ENCODE peak calls at places on chromosomes 12 and 14, in six cellular contexts. T is H1, S is stomach, Y is suprapubic skin, Q is endothelial cell of umbilical vein, P is breast epithelium. U is an unnamed sample.

GRCh38 chr14:95741051-95741490 is 27.1 kb upstream of the TCL1A start:
- DNase-seq in Q (no peak), Y (no peak), P (peak), S (no peak), T (no peak), U (no peak)

GRCh38 chr14:33455998-33456397 is 494.9 kb downstream of the EGLN3 start:
- DNase-seq in Q (no peak), S (no peak), Y (no peak), P (no peak), T (no peak), U (no peak)

GRCh38 chr12:9237286-9237685 is 29.1 kb upstream of the PZP start:
- DNase-seq in P (no peak), S (no peak), Q (no peak), Y (no peak), T (no peak), U (no peak)

GRCh38 chr12:6494968-6495367 is 1.1 kb downstream of the NCAPD2 start:
- DNase-seq in S (no peak), P (no peak), Y (no peak), T (no peak), Q (no peak), U (no peak)

GRCh38 chr14:75794615-75795038 is 133.6 kb downstream of the TTLL5 start:
- DNase-seq in S (no peak), P (no peak), Y (no peak), Q (peak), T (no peak), U (no peak)

GRCh38 chr12:116087962-116088361 is 189.5 kb downstream of the MED13L start:
- DNase-seq in Q (no peak), S (no peak), P (no peak), Y (no peak), T (no peak), U (no peak)

GRCh38 chr12:6471992-6472366 is 1.5 kb upstream of the VAMP1 start:
- DNase-seq in S (no peak), T (no peak), Y (no peak), Q (no peak), P (no peak), U (no peak)

GRCh38 chr12:99529966-99530365 is 117.6 kb upstream of the GARIN6 start:
- DNase-seq in Q (no peak), T (no peak), Y (no peak), P (no peak), S (no peak), U (no peak)

GRCh38 chr14:77126461-77126990 is 15.1 kb downstream of the ZDHHC22 start:
- DNase-seq in S (no peak), P (no peak), Q (no peak), T (no peak), Y (no peak), U (no peak)

GRCh38 chr12:14810953-14811483 is 3.0 kb downstream of the SMCO3 start:
- DNase-seq in S (no peak), Y (no peak), Q (peak), P (no peak), T (no peak), U (no peak)

GRCh38 chr12:107645630-107646333 is 39.8 kb upstream of the PWP1 start:
- DNase-seq in S (no peak), T (peak), P (no peak), Q (peak), Y (no peak), U (no peak)

GRCh38 chr12:111446044-111446581 is 40.4 kb downstream of the SH2B3 start:
- DNase-seq in Y (no peak), Q (peak), P (no peak), S (peak), T (peak), U (no peak)

GRCh38 chr14:84797326-84797725 is 732.6 kb upstream of the FLRT2 start:
- DNase-seq in S (no peak), T (no peak), Q (no peak), Y (no peak), P (no peak), U (no peak)

GRCh38 chr14:70704960-70705359 is 63.2 kb downstream of the TTC9 start:
- DNase-seq in Q (no peak), S (no peak), T (no peak), P (no peak), Y (no peak), U (no peak)

GRCh38 chr12:101850199-101850598 is 19.4 kb upstream of the GNPTAB start:
- DNase-seq in T (no peak), S (no peak), Q (no peak), Y (no peak), P (no peak), U (no peak)

GRCh38 chr14:93044601-93045000 is 71.1 kb downstream of the ITPK1 start:
- DNase-seq in S (no peak), Y (no peak), T (no peak), P (no peak), Q (no peak), U (peak)

GRCh38 chr12:51033048-51033447 is 6.9 kb upstream of the SLC11A2 start:
- DNase-seq in Y (no peak), P (no peak), Q (no peak), T (no peak), S (no peak), U (no peak)

GRCh38 chr12:41034686-41035085 is 153.4 kb upstream of the PDZRN4 start:
- DNase-seq in S (no peak), P (no peak), Y (no peak), T (no peak), Q (no peak), U (no peak)

GRCh38 chr12:116247377-116247776 is 30.1 kb downstream of the MED13L start:
- DNase-seq in S (no peak), T (no peak), Y (no peak), P (no peak), Q (no peak), U (no peak)

GRCh38 chr12:124311292-124312109 is 16.6 kb downstream of the RFLNA start:
- DNase-seq in P (no peak), Y (no peak), T (no peak), Q (no peak), S (peak), U (no peak)

GRCh38 chr12:132926417-132926833 is 29.7 kb downstream of the ZNF605 start:
- DNase-seq in P (no peak), T (peak), Y (no peak), Q (no peak), S (no peak), U (no peak)

GRCh38 chr12:27550653-27550975 is 26.6 kb downstream of the PPFIBP1 start:
- DNase-seq in P (no peak), Q (no peak), Y (no peak), T (no peak), S (no peak), U (no peak)

GRCh38 chr12:28770329-28770728 is 378.7 kb upstream of the FAR2 start:
- DNase-seq in Y (no peak), P (no peak), S (peak), Q (peak), T (no peak), U (no peak)

GRCh38 chr12:47987411-47988072 is 16.7 kb downstream of the COL2A1 start:
- DNase-seq in Y (peak), S (no peak), Q (no peak), T (no peak), P (no peak), U (peak)

GRCh38 chr12:124159655-124160054 is 135.2 kb upstream of the RFLNA start:
- DNase-seq in S (no peak), P (peak), Y (no peak), T (no peak), Q (no peak), U (no peak)

GRCh38 chr12:94643585-94643984 is 6.8 kb downstream of the TMCC3 start:
- DNase-seq in Q (no peak), Y (no peak), P (no peak), T (no peak), S (no peak), U (no peak)

GRCh38 chr14:54438703-54439102 is 2.5 kb downstream of the CNIH1 start:
- DNase-seq in S (no peak), P (no peak), Q (no peak), Y (no peak), T (no peak), U (no peak)

GRCh38 chr12:31238764-31239387 is 87.1 kb downstream of the SINHCAF start:
- DNase-seq in Q (peak), T (peak), S (peak), Y (no peak), P (peak), U (no peak)

GRCh38 chr12:31887109-31887811 is 72.0 kb upstream of the RESF1 start:
- DNase-seq in S (no peak), T (no peak), Q (no peak), P (no peak), Y (no peak), U (no peak)

GRCh38 chr12:62629413-62629812 is 162.8 kb downstream of the MON2 start:
- DNase-seq in T (no peak), Y (no peak), Q (no peak), S (no peak), P (no peak), U (no peak)

GRCh38 chr12:85923767-85924331 is 49.8 kb downstream of the NTS start:
- DNase-seq in S (no peak), Q (peak), P (no peak), T (no peak), Y (no peak), U (no peak)

GRCh38 chr12:39074063-39074462 is 168.7 kb upstream of the CPNE8 start:
- DNase-seq in S (no peak), P (no peak), T (no peak), Q (no peak), Y (no peak), U (no peak)

GRCh38 chr12:104718581-104718980 is 239.5 kb downstream of the SLC41A2 start:
- DNase-seq in Q (no peak), Y (no peak), S (no peak), T (no peak), P (no peak), U (no peak)

GRCh38 chr14:71555654-71556559 is 376.3 kb upstream of the RGS6 start:
- DNase-seq in T (no peak), P (no peak), Y (no peak), Q (peak), S (no peak), U (no peak)

GRCh38 chr12:90959538-90960139 is 4.7 kb upstream of the CCER1 start:
- DNase-seq in S (no peak), T (no peak), P (no peak), Y (no peak), Q (peak), U (no peak)

GRCh38 chr12:10406725-10407124 is 2.8 kb downstream of the KLRC4 start:
- DNase-seq in Y (peak), T (no peak), Q (no peak), P (no peak), S (no peak), U (no peak)

GRCh38 chr14:71166434-71166833 is 259.2 kb downstream of the PCNX1 start:
- DNase-seq in Q (peak), P (peak), Y (no peak), S (no peak), T (no peak), U (no peak)

GRCh38 chr14:103091041-103091882 is 3.3 kb upstream of the EXOC3L4 start:
- DNase-seq in S (peak), P (no peak), Y (no peak), Q (no peak), T (peak), U (peak)
- TF ChIP-seq CTCF in S (peak), P (no peak), Y (peak), Q (peak), T (no peak), U (peak)

GRCh38 chr12:121797937-121798801 is 4.7 kb upstream of the RHOF start:
- DNase-seq in Y (peak), T (no peak), Q (peak), S (peak), P (no peak), U (peak)

GRCh38 chr12:121798807-121799174 is 5.0 kb upstream of the SETD1B start:
- DNase-seq in Q (no peak), Y (no peak), S (no peak), P (no peak), T (no peak), U (no peak)

GRCh38 chr12:121795029-121795977 is 1.8 kb upstream of the RHOF start:
- DNase-seq in Q (peak), Y (peak), T (peak), P (peak), S (peak), U (peak)

GRCh38 chr12:121799175-121799841 is 4.5 kb upstream of the SETD1B start:
- DNase-seq in Y (peak), T (no peak), S (peak), P (peak), Q (peak), U (peak)

DNA sequence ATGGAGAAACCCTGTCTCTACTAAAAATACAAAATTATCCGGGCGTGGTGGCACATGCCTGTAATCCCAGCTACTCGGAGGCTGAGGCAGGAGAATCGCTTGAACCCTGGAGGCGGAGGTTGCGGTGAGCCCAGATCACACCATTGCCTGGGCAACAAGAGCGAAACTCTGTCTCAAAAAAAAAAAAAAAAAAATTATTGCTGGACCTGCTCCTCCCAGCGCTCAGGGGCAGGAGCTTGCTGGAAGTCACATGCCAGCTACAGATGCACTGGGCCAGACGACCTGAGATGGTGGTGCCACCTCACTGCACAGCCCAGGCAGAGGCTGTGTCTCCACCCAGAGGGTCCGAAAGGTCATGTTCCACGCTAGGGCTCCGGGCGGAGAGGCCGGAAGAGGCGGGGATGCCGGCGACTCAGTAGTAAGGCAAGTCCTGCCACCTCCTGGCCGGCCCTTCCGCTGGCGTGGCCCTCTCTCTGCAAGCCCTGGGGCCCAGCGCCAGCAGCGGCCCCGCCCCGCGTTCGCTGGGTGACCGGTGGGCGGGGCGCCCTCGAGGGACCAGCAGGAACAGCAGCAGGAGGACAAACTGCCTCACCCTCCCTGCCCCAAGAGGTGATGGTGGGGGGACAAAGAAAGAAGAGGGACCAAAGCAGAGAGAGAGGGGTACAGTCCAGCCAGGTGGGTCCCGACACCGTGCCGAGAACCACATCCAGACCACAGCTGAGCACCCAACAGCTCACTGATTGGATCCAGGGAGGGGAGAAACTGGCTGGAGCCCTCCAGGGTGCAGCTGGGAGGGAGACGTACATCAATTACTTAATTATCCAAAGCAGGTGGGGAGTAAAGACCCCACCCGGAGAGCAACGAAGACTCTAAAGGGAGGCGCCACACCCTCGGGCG is 3.6 kb upstream of the RHOF start:
- DNase-seq in Y (peak), S (peak), Q (peak), T (peak), P (peak), U (peak)
- TF ChIP-seq POLR2AphosphoS5 in Y (peak), S (peak), Q (peak), T (no peak), P (peak), U (peak)

GRCh38 chr12:2488131-2488530 is 306.6 kb upstream of the FKBP4 start:
- DNase-seq in Y (no peak), Q (no peak), T (no peak), P (no peak), S (no peak), U (no peak)
- TF ChIP-seq CTCF in Y (no peak), Q (no peak), T (no peak), P (no peak), S (no peak), U (no peak)

DNA sequence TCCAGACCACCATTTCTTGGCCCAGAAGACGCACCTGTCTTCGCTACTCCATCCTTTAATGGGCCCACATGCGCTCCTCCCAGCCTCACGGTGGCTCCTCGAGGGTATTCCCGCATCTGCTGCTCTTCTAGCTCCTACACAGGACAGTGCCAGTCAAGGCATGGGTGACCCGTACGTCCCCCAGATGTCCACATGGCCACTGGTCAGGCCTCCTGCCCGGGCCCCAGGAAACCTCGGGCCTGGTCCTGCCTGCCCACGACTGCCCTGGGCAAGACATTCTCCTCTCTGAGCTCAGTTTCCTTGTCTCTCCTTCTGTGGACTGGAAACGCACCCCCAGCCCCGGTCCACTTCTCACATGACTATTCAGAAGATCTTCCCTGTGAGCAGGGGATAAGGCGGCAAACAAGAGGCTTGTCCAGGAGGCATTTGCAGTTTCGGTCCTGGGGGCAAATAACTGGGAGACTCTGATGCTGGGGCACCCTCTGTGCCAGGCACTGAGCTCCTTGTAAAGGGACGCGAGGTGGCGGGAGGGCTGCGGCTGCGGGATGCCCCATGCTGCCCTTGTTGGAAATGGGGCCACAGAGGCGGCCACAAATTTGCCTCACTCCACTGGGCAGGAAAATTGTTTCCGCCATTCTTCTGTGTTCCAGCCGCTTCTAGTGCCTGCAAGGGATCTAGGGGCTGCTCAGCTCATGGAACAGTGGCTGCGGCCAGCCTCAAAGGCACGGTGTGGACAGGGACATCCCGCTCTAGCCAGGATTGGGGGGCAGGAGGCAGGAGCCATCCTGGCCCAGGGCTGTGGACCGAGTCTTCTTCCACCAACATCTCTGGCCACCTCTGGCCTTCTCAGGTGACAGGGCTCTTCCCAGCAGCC is 6.8 kb upstream of the BEGAIN start:
- DNase-seq in T (no peak), Q (no peak), P (no peak), S (no peak), Y (peak), U (peak)
- TF ChIP-seq POLR2AphosphoS5 in T (no peak), Q (no peak), P (no peak), S (no peak), Y (no peak), U (no peak)

DNA sequence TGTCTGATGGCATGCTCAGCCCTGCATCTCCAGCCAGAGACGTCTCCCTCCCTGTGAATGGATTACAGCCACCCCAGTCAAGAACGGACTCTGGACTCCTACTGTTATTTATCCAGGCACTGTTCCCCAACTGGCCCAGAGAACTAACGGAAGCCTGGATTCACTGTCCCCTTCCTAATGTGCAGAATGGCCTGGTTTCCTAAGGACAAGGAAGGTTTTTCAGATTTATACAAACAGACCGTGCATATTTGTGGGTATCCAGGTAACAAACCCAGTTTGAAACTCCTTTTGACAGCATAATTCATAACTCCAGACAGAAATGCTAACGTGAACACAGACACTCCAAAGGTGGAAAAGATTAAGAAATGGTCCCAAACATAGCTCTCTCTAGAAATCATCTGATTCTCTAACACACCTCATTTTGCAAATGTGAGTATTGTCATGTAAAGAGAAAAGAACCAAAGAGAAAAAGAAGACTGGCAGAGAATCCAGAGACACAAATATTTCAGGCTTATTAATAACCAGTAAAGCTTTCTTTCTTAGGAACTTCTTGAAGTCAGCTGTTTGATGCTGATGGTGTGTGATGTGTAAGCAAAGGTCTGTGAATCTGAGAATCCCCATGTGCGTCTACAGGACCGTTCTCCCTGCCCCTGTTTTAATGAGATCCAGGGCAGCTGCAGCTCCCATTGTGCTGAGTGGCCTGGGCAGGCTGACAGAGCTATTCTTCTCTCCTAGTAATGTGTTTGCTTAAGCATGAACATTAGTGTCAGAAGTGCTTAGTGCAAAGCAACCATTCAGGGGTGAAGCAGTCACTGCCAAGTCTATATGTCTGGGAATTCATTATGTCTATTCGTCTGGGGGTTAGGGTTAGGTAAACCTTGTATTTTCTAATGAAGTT is 86.8 kb upstream of the HIF1A start:
- DNase-seq in S (no peak), P (no peak), Q (peak), Y (no peak), T (no peak), U (no peak)
- TF ChIP-seq CTCF in S (no peak), P (no peak), Q (no peak), Y (no peak), T (no peak), U (no peak)

DNA sequence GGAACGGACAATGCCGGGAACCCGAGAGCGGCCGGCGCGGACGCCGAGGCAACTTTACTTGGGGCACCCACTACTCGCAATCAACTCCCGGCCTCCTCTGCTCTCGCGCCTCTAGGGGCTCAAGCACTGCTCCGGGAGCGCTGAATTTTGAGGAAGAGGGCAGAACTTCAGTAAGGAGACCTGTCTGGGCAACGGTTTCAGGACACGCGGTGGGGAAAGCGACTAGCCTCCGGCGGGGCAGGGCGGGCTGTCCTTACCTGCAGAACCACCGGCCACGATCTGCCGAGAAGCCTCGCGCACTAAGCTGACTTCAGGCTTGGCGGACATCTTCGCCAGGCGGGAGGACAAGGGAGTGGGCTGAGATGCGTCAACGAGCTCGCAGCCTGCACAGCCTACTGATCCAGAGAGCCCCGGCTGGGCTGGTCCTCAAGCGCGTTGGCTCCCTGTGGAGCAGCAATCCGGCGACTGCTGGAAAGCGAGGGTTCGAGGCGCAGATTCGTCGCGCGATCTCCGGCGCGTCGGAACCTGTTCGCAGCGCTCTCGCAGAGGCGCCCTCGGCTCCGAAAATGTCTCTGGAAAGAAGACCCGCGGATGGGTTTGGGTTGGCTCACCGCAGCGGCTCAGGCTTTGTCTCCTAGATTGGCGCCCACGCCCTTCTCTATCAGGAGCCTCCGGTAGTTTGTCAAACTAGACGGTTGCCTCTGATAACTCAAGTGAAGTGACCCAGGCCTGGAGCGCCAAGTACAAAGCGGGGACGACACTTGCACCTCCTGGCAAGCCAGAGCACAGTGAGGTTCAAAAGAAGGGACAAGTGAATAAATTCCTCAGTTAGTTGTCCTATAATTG is at the start of gene SLC25A21:
- DNase-seq in P (peak), T (peak), S (peak), Q (peak), Y (peak), U (peak)
- TF ChIP-seq POLR2AphosphoS5 in P (peak), T (peak), S (peak), Q (peak), Y (no peak), U (peak)